ENCODE peak calls at places on chromosomes 16 and 17, in five cellular contexts. R is bronchial epithelial cell, D is T1000, C is astrocyte of the spinal cord, L is thyroid gland. J is an unnamed sample.
A peak's percentile ranks its signal among the peaks of the same experiment; 100 is the strongest.

GRCh38 chr16:28873543-28874201 is 4.6 kb upstream of the ATP2A1 start:
- DNase-seq in L (no peak), D (no peak), R (no peak), C (no peak), J (peak; percentile 44)

GRCh38 chr17:45425125-45425983 is 7.3 kb downstream of the ARHGAP27 start:
- DNase-seq in C (peak; percentile 68), R (peak; percentile 94), L (peak; percentile 95), D (peak; percentile 79), J (peak; percentile 99)

GRCh38 chr17:3983945-3984484 is 19.8 kb upstream of the ATP2A3 start:
- DNase-seq in D (no peak), R (no peak), L (no peak), C (peak; percentile 37), J (no peak)

GRCh38 chr16:28984619-28985135 is at the start of gene LAT:
- DNase-seq in R (no peak), D (no peak), C (no peak), L (no peak), J (no peak)

GRCh38 chr17:42667088-42667951 is 8.2 kb downstream of the TUBG2 start:
- DNase-seq in D (peak; percentile 86), L (no peak), C (peak; percentile 72), R (peak; percentile 94), J (peak; percentile 94)

GRCh38 chr16:67029249-67030096 is 524 bp downstream of the CBFB start:
- DNase-seq in L (peak; percentile 68), R (peak; percentile 27), D (no peak), C (peak; percentile 54), J (no peak)

GRCh38 chr16:2518823-2519710 is 1.1 kb upstream of the AMDHD2 start:
- DNase-seq in C (no peak), L (peak; percentile 4), R (no peak), D (no peak), J (no peak)

GRCh38 chr16:9128346-9129342 is 37.2 kb downstream of the HAPSTR1 start:
- DNase-seq in R (no peak), C (no peak), L (no peak), D (no peak), J (no peak)

GRCh38 chr16:77790964-77791363 is 2.6 kb downstream of the VAT1L start:
- DNase-seq in C (no peak), L (no peak), R (no peak), D (no peak), J (no peak)

GRCh38 chr16:716768-717325 is 1.9 kb downstream of the METRN start:
- DNase-seq in C (no peak), L (no peak), D (no peak), R (no peak), J (no peak)

GRCh38 chr16:2271848-2272461 is 4.0 kb upstream of the RNPS1 start:
- DNase-seq in D (no peak), L (no peak), C (no peak), R (no peak), J (no peak)